ENCODE peak calls at places on chromosomes 4 and X, in eight cellular contexts. One of them, this sample, is unnamed.

GRCh38 chrX:120790118-120790517 is 85.5 kb downstream of the CT47B1 start:
- DNase-seq in CD8-positive, alpha-beta T cell: no peak
- DNase-seq in tibial artery: no peak
- DNase-seq in left lung: no peak
- DNase-seq in GM23248: peak; percentile 79
- DNase-seq in osteoblast: no peak
- DNase-seq in PC-3: peak; percentile 86
- DNase-seq in left ventricle myocardium inferior: no peak
- DNase-seq in this sample: peak; percentile 26

GRCh38 chr4:76783836-76784235 is 114.1 kb downstream of the SOWAHB start:
- DNase-seq in tibial artery: no peak
- DNase-seq in osteoblast: no peak
- DNase-seq in CD8-positive, alpha-beta T cell: no peak
- DNase-seq in PC-3: no peak
- DNase-seq in left lung: no peak
- DNase-seq in GM23248: no peak
- DNase-seq in left ventricle myocardium inferior: no peak
- DNase-seq in this sample: no peak

GRCh38 chr4:161841759-161842158 is 322.0 kb downstream of the FSTL5 start:
- DNase-seq in left lung: no peak
- DNase-seq in PC-3: peak; percentile 3
- DNase-seq in tibial artery: no peak
- DNase-seq in left ventricle myocardium inferior: no peak
- DNase-seq in osteoblast: no peak
- DNase-seq in GM23248: no peak
- DNase-seq in CD8-positive, alpha-beta T cell: no peak
- DNase-seq in this sample: no peak

GRCh38 chr4:81217794-81218193 is 2.8 kb upstream of the PRKG2 start:
- DNase-seq in left ventricle myocardium inferior: no peak
- DNase-seq in CD8-positive, alpha-beta T cell: no peak
- DNase-seq in tibial artery: no peak
- DNase-seq in PC-3: no peak
- DNase-seq in GM23248: no peak
- DNase-seq in left lung: no peak
- DNase-seq in osteoblast: no peak
- DNase-seq in this sample: no peak

GRCh38 chr4:89259435-89260028 is 48.1 kb downstream of the GPRIN3 start:
- DNase-seq in CD8-positive, alpha-beta T cell: no peak
- DNase-seq in left lung: no peak
- DNase-seq in left ventricle myocardium inferior: no peak
- DNase-seq in tibial artery: no peak
- DNase-seq in GM23248: no peak
- DNase-seq in PC-3: no peak
- DNase-seq in osteoblast: no peak
- DNase-seq in this sample: no peak

GRCh38 chrX:105190252-105190853 is 30.1 kb downstream of the TEX13A start:
- DNase-seq in left lung: no peak
- DNase-seq in PC-3: peak; percentile 74
- DNase-seq in CD8-positive, alpha-beta T cell: no peak
- DNase-seq in tibial artery: no peak
- DNase-seq in GM23248: peak; percentile 10
- DNase-seq in osteoblast: no peak
- DNase-seq in left ventricle myocardium inferior: no peak
- DNase-seq in this sample: no peak

GRCh38 chr4:83456184-83456501 is 285 bp downstream of the MRPS18C start:
- DNase-seq in left ventricle myocardium inferior: no peak
- DNase-seq in CD8-positive, alpha-beta T cell: no peak
- DNase-seq in PC-3: no peak
- DNase-seq in tibial artery: no peak
- DNase-seq in left lung: no peak
- DNase-seq in GM23248: no peak
- DNase-seq in osteoblast: no peak
- DNase-seq in this sample: no peak

GRCh38 chrX:49829016-49829415 is at the start of gene PAGE4:
- DNase-seq in tibial artery: no peak
- DNase-seq in osteoblast: no peak
- DNase-seq in PC-3: peak; percentile 4
- DNase-seq in CD8-positive, alpha-beta T cell: no peak
- DNase-seq in left lung: no peak
- DNase-seq in GM23248: no peak
- DNase-seq in left ventricle myocardium inferior: no peak
- DNase-seq in this sample: no peak

GRCh38 chrX:9189286-9189685 is 155.4 kb upstream of the FAM9B start:
- DNase-seq in CD8-positive, alpha-beta T cell: no peak
- DNase-seq in osteoblast: no peak
- DNase-seq in GM23248: no peak
- DNase-seq in tibial artery: no peak
- DNase-seq in left ventricle myocardium inferior: no peak
- DNase-seq in left lung: no peak
- DNase-seq in PC-3: no peak
- DNase-seq in this sample: no peak

GRCh38 chrX:2848806-2849420 is 20.2 kb downstream of the GYG2 start:
- DNase-seq in left ventricle myocardium inferior: no peak
- DNase-seq in osteoblast: peak; percentile 87
- DNase-seq in left lung: no peak
- DNase-seq in CD8-positive, alpha-beta T cell: no peak
- DNase-seq in PC-3: peak; percentile 19
- DNase-seq in GM23248: peak; percentile 43
- DNase-seq in tibial artery: no peak
- DNase-seq in this sample: no peak

GRCh38 chrX:110145854-110146253 is 142.9 kb downstream of the TMEM164 start:
- DNase-seq in left ventricle myocardium inferior: no peak
- DNase-seq in CD8-positive, alpha-beta T cell: no peak
- DNase-seq in osteoblast: peak; percentile 58
- DNase-seq in PC-3: peak; percentile 44
- DNase-seq in tibial artery: peak; percentile 23
- DNase-seq in GM23248: peak; percentile 60
- DNase-seq in left lung: no peak
- DNase-seq in this sample: no peak

GRCh38 chr4:168383510-168383909 is 65.0 kb upstream of the DDX60 start:
- DNase-seq in CD8-positive, alpha-beta T cell: no peak
- DNase-seq in left ventricle myocardium inferior: no peak
- DNase-seq in GM23248: no peak
- DNase-seq in PC-3: no peak
- DNase-seq in tibial artery: no peak
- DNase-seq in left lung: no peak
- DNase-seq in osteoblast: no peak
- DNase-seq in this sample: no peak

GRCh38 chr4:126230244-126230643 is 915.5 kb downstream of the FAT4 start:
- DNase-seq in osteoblast: no peak
- DNase-seq in CD8-positive, alpha-beta T cell: no peak
- DNase-seq in tibial artery: no peak
- DNase-seq in GM23248: no peak
- DNase-seq in left lung: no peak
- DNase-seq in left ventricle myocardium inferior: no peak
- DNase-seq in PC-3: no peak
- DNase-seq in this sample: no peak

GRCh38 chrX:136822337-136823095 is 41.8 kb upstream of the ARHGEF6 start:
- DNase-seq in GM23248: no peak
- DNase-seq in PC-3: peak; percentile 16
- DNase-seq in tibial artery: no peak
- DNase-seq in left lung: no peak
- DNase-seq in left ventricle myocardium inferior: no peak
- DNase-seq in osteoblast: no peak
- DNase-seq in CD8-positive, alpha-beta T cell: no peak
- DNase-seq in this sample: no peak

GRCh38 chr4:183621875-183622274 is 37.1 kb downstream of the RWDD4 start:
- DNase-seq in tibial artery: no peak
- DNase-seq in osteoblast: no peak
- DNase-seq in CD8-positive, alpha-beta T cell: no peak
- DNase-seq in left ventricle myocardium inferior: no peak
- DNase-seq in PC-3: no peak
- DNase-seq in GM23248: no peak
- DNase-seq in left lung: no peak
- DNase-seq in this sample: no peak

GRCh38 chr4:87981505-87981904 is 6.0 kb downstream of the SPP1 start:
- DNase-seq in osteoblast: no peak
- DNase-seq in PC-3: no peak
- DNase-seq in GM23248: no peak
- DNase-seq in CD8-positive, alpha-beta T cell: no peak
- DNase-seq in left ventricle myocardium inferior: no peak
- DNase-seq in left lung: no peak
- DNase-seq in tibial artery: no peak
- DNase-seq in this sample: no peak

GRCh38 chr4:87977521-87978278 is 2.2 kb downstream of the SPP1 start:
- DNase-seq in tibial artery: no peak
- DNase-seq in GM23248: no peak
- DNase-seq in PC-3: no peak
- DNase-seq in osteoblast: no peak
- DNase-seq in left ventricle myocardium inferior: no peak
- DNase-seq in left lung: no peak
- DNase-seq in CD8-positive, alpha-beta T cell: no peak
- DNase-seq in this sample: no peak

GRCh38 chr4:87975466-87975865 is at the start of gene SPP1:
- DNase-seq in GM23248: peak; percentile 35
- DNase-seq in osteoblast: no peak
- DNase-seq in PC-3: no peak
- DNase-seq in tibial artery: no peak
- DNase-seq in CD8-positive, alpha-beta T cell: no peak
- DNase-seq in left ventricle myocardium inferior: no peak
- DNase-seq in left lung: no peak
- DNase-seq in this sample: no peak

GRCh38 chr4:87979810-87980209 is 4.3 kb downstream of the SPP1 start:
- DNase-seq in left lung: no peak
- DNase-seq in PC-3: no peak
- DNase-seq in tibial artery: no peak
- DNase-seq in GM23248: no peak
- DNase-seq in left ventricle myocardium inferior: no peak
- DNase-seq in CD8-positive, alpha-beta T cell: no peak
- DNase-seq in osteoblast: no peak
- DNase-seq in this sample: no peak

GRCh38 chr4:87978656-87979055 is 3.1 kb downstream of the SPP1 start:
- DNase-seq in CD8-positive, alpha-beta T cell: no peak
- DNase-seq in GM23248: peak; percentile 56
- DNase-seq in osteoblast: no peak
- DNase-seq in left ventricle myocardium inferior: no peak
- DNase-seq in PC-3: no peak
- DNase-seq in left lung: no peak
- DNase-seq in tibial artery: no peak
- DNase-seq in this sample: no peak
- H3K27ac ChIP-seq in CD8-positive, alpha-beta T cell: no peak overlapping the region
- H3K27ac ChIP-seq in GM23248: no peak overlapping the region
- H3K27ac ChIP-seq in osteoblast: no peak overlapping the region
- H3K27ac ChIP-seq in left ventricle myocardium inferior: no peak overlapping the region
- H3K27ac ChIP-seq in PC-3: no peak overlapping the region
- H3K27ac ChIP-seq in left lung: no peak overlapping the region
- H3K27ac ChIP-seq in tibial artery: no peak overlapping the region
- H3K27ac ChIP-seq in this sample: no peak overlapping the region

GRCh38 chr4:8285143-8285975 is 15.8 kb downstream of the HTRA3 start:
- DNase-seq in left lung: no peak
- DNase-seq in tibial artery: no peak
- DNase-seq in PC-3: no peak
- DNase-seq in left ventricle myocardium inferior: peak; percentile 34
- DNase-seq in GM23248: no peak
- DNase-seq in osteoblast: peak; percentile 65
- DNase-seq in CD8-positive, alpha-beta T cell: no peak
- DNase-seq in this sample: no peak
- H3K27ac ChIP-seq in left lung: no peak overlapping the region
- H3K27ac ChIP-seq in tibial artery: no peak overlapping the region
- H3K27ac ChIP-seq in PC-3: no peak overlapping the region
- H3K27ac ChIP-seq in left ventricle myocardium inferior: peak overlapping the region; percentile 82
- H3K27ac ChIP-seq in GM23248: no peak overlapping the region
- H3K27ac ChIP-seq in osteoblast: no peak overlapping the region
- H3K27ac ChIP-seq in CD8-positive, alpha-beta T cell: no peak overlapping the region
- H3K27ac ChIP-seq in this sample: no peak overlapping the region

GRCh38 chr4:121191351-121191750 is 27.2 kb upstream of the TNIP3 start:
- DNase-seq in left ventricle myocardium inferior: no peak
- DNase-seq in osteoblast: no peak
- DNase-seq in GM23248: no peak
- DNase-seq in PC-3: no peak
- DNase-seq in tibial artery: no peak
- DNase-seq in left lung: no peak
- DNase-seq in CD8-positive, alpha-beta T cell: no peak
- DNase-seq in this sample: no peak

GRCh38 chr4:121192013-121192412 is 27.9 kb upstream of the TNIP3 start:
- DNase-seq in tibial artery: no peak
- DNase-seq in left ventricle myocardium inferior: no peak
- DNase-seq in left lung: no peak
- DNase-seq in osteoblast: no peak
- DNase-seq in GM23248: peak; percentile 38
- DNase-seq in CD8-positive, alpha-beta T cell: no peak
- DNase-seq in PC-3: no peak
- DNase-seq in this sample: no peak

GRCh38 chr4:121190389-121190788 is 26.3 kb upstream of the TNIP3 start:
- DNase-seq in osteoblast: no peak
- DNase-seq in left lung: no peak
- DNase-seq in left ventricle myocardium inferior: no peak
- DNase-seq in CD8-positive, alpha-beta T cell: no peak
- DNase-seq in PC-3: no peak
- DNase-seq in GM23248: no peak
- DNase-seq in tibial artery: no peak
- DNase-seq in this sample: no peak

GRCh38 chr4:121189351-121189750 is 25.2 kb upstream of the TNIP3 start:
- DNase-seq in tibial artery: no peak
- DNase-seq in osteoblast: no peak
- DNase-seq in left lung: no peak
- DNase-seq in GM23248: no peak
- DNase-seq in CD8-positive, alpha-beta T cell: no peak
- DNase-seq in PC-3: no peak
- DNase-seq in left ventricle myocardium inferior: no peak
- DNase-seq in this sample: no peak

GRCh38 chr4:121189811-121190210 is 25.7 kb upstream of the TNIP3 start:
- DNase-seq in left lung: no peak
- DNase-seq in osteoblast: no peak
- DNase-seq in tibial artery: no peak
- DNase-seq in GM23248: no peak
- DNase-seq in CD8-positive, alpha-beta T cell: peak; percentile 22
- DNase-seq in PC-3: no peak
- DNase-seq in left ventricle myocardium inferior: no peak
- DNase-seq in this sample: no peak
- H3K27ac ChIP-seq in left lung: no peak overlapping the region
- H3K27ac ChIP-seq in osteoblast: no peak overlapping the region
- H3K27ac ChIP-seq in tibial artery: no peak overlapping the region
- H3K27ac ChIP-seq in GM23248: no peak overlapping the region
- H3K27ac ChIP-seq in CD8-positive, alpha-beta T cell: peak overlapping the region; percentile 5
- H3K27ac ChIP-seq in PC-3: no peak overlapping the region
- H3K27ac ChIP-seq in left ventricle myocardium inferior: no peak overlapping the region
- H3K27ac ChIP-seq in this sample: no peak overlapping the region

GRCh38 chr4:91064157-91064853 is 937.1 kb downstream of the CCSER1 start:
- DNase-seq in left ventricle myocardium inferior: no peak
- DNase-seq in tibial artery: no peak
- DNase-seq in left lung: no peak
- DNase-seq in GM23248: no peak
- DNase-seq in CD8-positive, alpha-beta T cell: no peak
- DNase-seq in osteoblast: no peak
- DNase-seq in PC-3: peak; percentile 7
- DNase-seq in this sample: no peak
- H3K27ac ChIP-seq in left ventricle myocardium inferior: no peak overlapping the region
- H3K27ac ChIP-seq in tibial artery: no peak overlapping the region
- H3K27ac ChIP-seq in left lung: no peak overlapping the region
- H3K27ac ChIP-seq in GM23248: no peak overlapping the region
- H3K27ac ChIP-seq in CD8-positive, alpha-beta T cell: no peak overlapping the region
- H3K27ac ChIP-seq in osteoblast: no peak overlapping the region
- H3K27ac ChIP-seq in PC-3: no peak overlapping the region
- H3K27ac ChIP-seq in this sample: no peak overlapping the region

DNA sequence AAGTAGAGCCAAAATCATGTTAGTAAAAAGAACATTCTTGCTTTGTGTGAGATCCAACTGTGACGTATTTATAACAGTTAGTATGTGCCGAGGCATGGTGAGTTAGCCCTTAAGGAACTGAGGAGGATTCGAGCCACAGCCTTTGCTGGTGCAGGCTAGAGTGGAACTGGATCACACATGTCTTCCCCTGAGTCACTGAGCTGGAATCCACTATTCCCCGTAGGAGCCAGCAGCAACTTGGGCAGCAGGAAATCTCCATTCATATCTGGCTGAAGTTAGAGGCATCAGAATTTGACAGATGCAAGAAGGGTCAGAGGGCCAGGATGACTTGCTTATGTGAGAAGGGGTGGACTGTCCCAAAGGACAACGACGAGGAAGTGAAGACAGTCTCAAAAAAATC is 144.5 kb upstream of the KIT start:
- DNase-seq in left lung: no peak
- DNase-seq in PC-3: peak; percentile 48
- DNase-seq in left ventricle myocardium inferior: peak; percentile 26
- DNase-seq in osteoblast: peak; percentile 95
- DNase-seq in tibial artery: peak; percentile 31
- DNase-seq in GM23248: peak; percentile 95
- DNase-seq in CD8-positive, alpha-beta T cell: no peak
- DNase-seq in this sample: no peak
- H3K27ac ChIP-seq in left lung: no peak overlapping the region
- H3K27ac ChIP-seq in PC-3: no peak overlapping the region
- H3K27ac ChIP-seq in left ventricle myocardium inferior: no peak overlapping the region
- H3K27ac ChIP-seq in osteoblast: peak overlapping the region; percentile 52
- H3K27ac ChIP-seq in tibial artery: no peak overlapping the region
- H3K27ac ChIP-seq in GM23248: peak overlapping the region; percentile 77
- H3K27ac ChIP-seq in CD8-positive, alpha-beta T cell: no peak overlapping the region
- H3K27ac ChIP-seq in this sample: no peak overlapping the region